ENCODE peak calls at places on chromosomes 7 and 10, in five cellular contexts. One of them, this sample, is unnamed.

GRCh38 chr7:45259966-45260646 is 102.5 kb downstream of the RAMP3 start:
- DNase-seq in activated naive CD8-positive, alpha-beta T cell treated with anti-CD3 and anti-CD28 coated beads, Interleukin-2, amount 50 U/mL, for 24 hours: peak
- DNase-seq in left cardiac atrium: peak
- DNase-seq in right cardiac atrium: peak
- DNase-seq in dermis microvascular lymphatic vessel endothelial cell: peak
- DNase-seq in this sample: peak

GRCh38 chr10:29649561-29650551 is 15.1 kb upstream of the SVIL start:
- DNase-seq in activated naive CD8-positive, alpha-beta T cell treated with anti-CD3 and anti-CD28 coated beads, Interleukin-2, amount 50 U/mL, for 24 hours: no peak
- DNase-seq in left cardiac atrium: no peak
- DNase-seq in right cardiac atrium: no peak
- DNase-seq in dermis microvascular lymphatic vessel endothelial cell: no peak
- DNase-seq in this sample: no peak

GRCh38 chr7:114631249-114631822 is 216.7 kb downstream of the FOXP2 start:
- DNase-seq in activated naive CD8-positive, alpha-beta T cell treated with anti-CD3 and anti-CD28 coated beads, Interleukin-2, amount 50 U/mL, for 24 hours: no peak
- DNase-seq in left cardiac atrium: no peak
- DNase-seq in right cardiac atrium: no peak
- DNase-seq in dermis microvascular lymphatic vessel endothelial cell: no peak
- DNase-seq in this sample: no peak

GRCh38 chr10:90965720-90966119 is 44.8 kb upstream of the ANKRD1 start:
- DNase-seq in activated naive CD8-positive, alpha-beta T cell treated with anti-CD3 and anti-CD28 coated beads, Interleukin-2, amount 50 U/mL, for 24 hours: no peak
- DNase-seq in left cardiac atrium: peak
- DNase-seq in right cardiac atrium: peak
- DNase-seq in dermis microvascular lymphatic vessel endothelial cell: no peak
- DNase-seq in this sample: no peak

GRCh38 chr10:48763403-48763802 is 78.7 kb downstream of the WDFY4 start:
- DNase-seq in activated naive CD8-positive, alpha-beta T cell treated with anti-CD3 and anti-CD28 coated beads, Interleukin-2, amount 50 U/mL, for 24 hours: no peak
- DNase-seq in left cardiac atrium: no peak
- DNase-seq in right cardiac atrium: no peak
- DNase-seq in dermis microvascular lymphatic vessel endothelial cell: no peak
- DNase-seq in this sample: no peak

GRCh38 chr10:68088744-68089143 is 13.7 kb upstream of the HERC4 start:
- DNase-seq in activated naive CD8-positive, alpha-beta T cell treated with anti-CD3 and anti-CD28 coated beads, Interleukin-2, amount 50 U/mL, for 24 hours: no peak
- DNase-seq in left cardiac atrium: no peak
- DNase-seq in right cardiac atrium: no peak
- DNase-seq in dermis microvascular lymphatic vessel endothelial cell: no peak
- DNase-seq in this sample: no peak

GRCh38 chr10:82982110-82982608 is 1107.2 kb downstream of the NRG3 start:
- DNase-seq in activated naive CD8-positive, alpha-beta T cell treated with anti-CD3 and anti-CD28 coated beads, Interleukin-2, amount 50 U/mL, for 24 hours: no peak
- DNase-seq in left cardiac atrium: no peak
- DNase-seq in right cardiac atrium: no peak
- DNase-seq in dermis microvascular lymphatic vessel endothelial cell: no peak
- DNase-seq in this sample: no peak

GRCh38 chr7:114414151-114415053 is at the start of gene FOXP2:
- DNase-seq in activated naive CD8-positive, alpha-beta T cell treated with anti-CD3 and anti-CD28 coated beads, Interleukin-2, amount 50 U/mL, for 24 hours: no peak
- DNase-seq in left cardiac atrium: no peak
- DNase-seq in right cardiac atrium: no peak
- DNase-seq in dermis microvascular lymphatic vessel endothelial cell: no peak
- DNase-seq in this sample: no peak

GRCh38 chr10:129466703-129467345 is at the start of gene MGMT:
- DNase-seq in activated naive CD8-positive, alpha-beta T cell treated with anti-CD3 and anti-CD28 coated beads, Interleukin-2, amount 50 U/mL, for 24 hours: peak
- DNase-seq in left cardiac atrium: peak
- DNase-seq in right cardiac atrium: peak
- DNase-seq in dermis microvascular lymphatic vessel endothelial cell: peak
- DNase-seq in this sample: peak

GRCh38 chr10:60944159-60944909 is at the start of gene RHOBTB1:
- DNase-seq in activated naive CD8-positive, alpha-beta T cell treated with anti-CD3 and anti-CD28 coated beads, Interleukin-2, amount 50 U/mL, for 24 hours: peak
- DNase-seq in left cardiac atrium: peak
- DNase-seq in right cardiac atrium: peak
- DNase-seq in dermis microvascular lymphatic vessel endothelial cell: peak
- DNase-seq in this sample: peak

GRCh38 chr10:80277567-80278250 is 11.7 kb downstream of the MAT1A start:
- DNase-seq in activated naive CD8-positive, alpha-beta T cell treated with anti-CD3 and anti-CD28 coated beads, Interleukin-2, amount 50 U/mL, for 24 hours: no peak
- DNase-seq in left cardiac atrium: no peak
- DNase-seq in right cardiac atrium: peak
- DNase-seq in dermis microvascular lymphatic vessel endothelial cell: no peak
- DNase-seq in this sample: no peak

GRCh38 chr7:4851459-4852422 is 10.1 kb downstream of the PAPOLB start:
- DNase-seq in activated naive CD8-positive, alpha-beta T cell treated with anti-CD3 and anti-CD28 coated beads, Interleukin-2, amount 50 U/mL, for 24 hours: no peak
- DNase-seq in left cardiac atrium: no peak
- DNase-seq in right cardiac atrium: no peak
- DNase-seq in dermis microvascular lymphatic vessel endothelial cell: no peak
- DNase-seq in this sample: no peak

GRCh38 chr7:95335093-95335492 is 10.8 kb upstream of the PON1 start:
- DNase-seq in activated naive CD8-positive, alpha-beta T cell treated with anti-CD3 and anti-CD28 coated beads, Interleukin-2, amount 50 U/mL, for 24 hours: no peak
- DNase-seq in left cardiac atrium: no peak
- DNase-seq in right cardiac atrium: no peak
- DNase-seq in dermis microvascular lymphatic vessel endothelial cell: no peak
- DNase-seq in this sample: no peak